ENCODE peak calls at places on chromosomes 4 and X, in four cellular contexts. One of them, this sample, is unnamed.

GRCh38 chrX:73561791-73562190 is 1.2 kb upstream of the CHIC1 start:
- DNase-seq in K562: no peak
- DNase-seq in HepG2: no peak
- DNase-seq in GM12878: no peak
- DNase-seq in this sample: no peak

GRCh38 chrX:44462851-44463250 is 79.8 kb downstream of the FUNDC1 start:
- DNase-seq in GM12878: no peak
- DNase-seq in HepG2: no peak
- DNase-seq in K562: no peak
- DNase-seq in this sample: no peak

GRCh38 chrX:56130013-56130412 is 102.1 kb upstream of the KLF8 start:
- DNase-seq in K562: no peak
- DNase-seq in GM12878: no peak
- DNase-seq in HepG2: no peak
- DNase-seq in this sample: no peak

GRCh38 chrX:120660638-120661037 is 30.8 kb upstream of the C1GALT1C1 start:
- DNase-seq in HepG2: no peak
- DNase-seq in GM12878: no peak
- DNase-seq in K562: no peak
- DNase-seq in this sample: no peak

GRCh38 chr4:44725166-44725565 is 1.2 kb downstream of the GNPDA2 start:
- DNase-seq in GM12878: no peak
- DNase-seq in K562: no peak
- DNase-seq in HepG2: no peak
- DNase-seq in this sample: no peak

GRCh38 chr4:68184923-68185322 is 55.3 kb upstream of the TMPRSS11F start:
- DNase-seq in K562: no peak
- DNase-seq in HepG2: no peak
- DNase-seq in GM12878: no peak
- DNase-seq in this sample: no peak

GRCh38 chr4:99811850-99812249 is 4.8 kb upstream of the DAPP1 start:
- DNase-seq in HepG2: peak; percentile 15
- DNase-seq in GM12878: no peak
- DNase-seq in K562: peak; percentile 76
- DNase-seq in this sample: no peak

GRCh38 chrX:154730271-154730883 is 20.5 kb downstream of the GAB3 start:
- DNase-seq in K562: peak; percentile 30
- DNase-seq in GM12878: no peak
- DNase-seq in HepG2: no peak
- DNase-seq in this sample: no peak

GRCh38 chr4:39037491-39037825 is 5.2 kb upstream of the TMEM156 start:
- DNase-seq in HepG2: no peak
- DNase-seq in K562: peak; percentile 27
- DNase-seq in GM12878: no peak
- DNase-seq in this sample: no peak

GRCh38 chr4:93080316-93080715 is 748.2 kb upstream of the ATOH1 start:
- DNase-seq in GM12878: no peak
- DNase-seq in HepG2: no peak
- DNase-seq in K562: no peak
- DNase-seq in this sample: no peak

GRCh38 chr4:123349401-123350190 is 47.0 kb upstream of the SPRY1 start:
- DNase-seq in K562: peak; percentile 94
- DNase-seq in GM12878: no peak
- DNase-seq in HepG2: peak; percentile 86
- DNase-seq in this sample: no peak

GRCh38 chrX:53223955-53224859 is 800 bp downstream of the KDM5C start:
- DNase-seq in HepG2: peak; percentile 13
- DNase-seq in GM12878: no peak
- DNase-seq in K562: no peak
- DNase-seq in this sample: peak; percentile 19

GRCh38 chr4:113901994-113902787 is 77.3 kb downstream of the ARSJ start:
- DNase-seq in HepG2: peak; percentile 34
- DNase-seq in K562: no peak
- DNase-seq in GM12878: no peak
- DNase-seq in this sample: no peak

GRCh38 chrX:44308869-44309268 is 34.6 kb downstream of the EFHC2 start:
- DNase-seq in K562: no peak
- DNase-seq in GM12878: no peak
- DNase-seq in HepG2: no peak
- DNase-seq in this sample: no peak

GRCh38 chrX:13685126-13685763 is 3.7 kb upstream of the RAB9A start:
- DNase-seq in K562: no peak
- DNase-seq in GM12878: no peak
- DNase-seq in HepG2: no peak
- DNase-seq in this sample: no peak

GRCh38 chr4:168751263-168752225 is 254.7 kb downstream of the PALLD start:
- DNase-seq in GM12878: no peak
- DNase-seq in K562: no peak
- DNase-seq in HepG2: no peak
- DNase-seq in this sample: no peak

GRCh38 chrX:2766921-2767320 is 15.1 kb downstream of the XG start:
- DNase-seq in HepG2: no peak
- DNase-seq in K562: no peak
- DNase-seq in GM12878: no peak
- DNase-seq in this sample: no peak

GRCh38 chrX:146243071-146243470 is 425.4 kb downstream of the SLITRK2 start:
- DNase-seq in K562: no peak
- DNase-seq in HepG2: no peak
- DNase-seq in GM12878: no peak
- DNase-seq in this sample: no peak

GRCh38 chr4:177229331-177229730 is 80.3 kb upstream of the NEIL3 start:
- DNase-seq in HepG2: no peak
- DNase-seq in K562: peak; percentile 22
- DNase-seq in GM12878: no peak
- DNase-seq in this sample: no peak

GRCh38 chr4:101871962-101872676 is 81.6 kb downstream of the BANK1 start:
- DNase-seq in HepG2: no peak
- DNase-seq in K562: no peak
- DNase-seq in GM12878: no peak
- DNase-seq in this sample: no peak

GRCh38 chrX:47283015-47283771 is 50.4 kb downstream of the USP11 start:
- DNase-seq in HepG2: peak; percentile 6
- DNase-seq in GM12878: no peak
- DNase-seq in K562: peak; percentile 31
- DNase-seq in this sample: no peak

GRCh38 chr4:46667790-46668189 is 241.3 kb downstream of the COX7B2 start:
- DNase-seq in HepG2: no peak
- DNase-seq in K562: no peak
- DNase-seq in GM12878: no peak
- DNase-seq in this sample: no peak

GRCh38 chr4:610411-611261 is 14.7 kb upstream of the PDE6B start:
- DNase-seq in K562: no peak
- DNase-seq in GM12878: no peak
- DNase-seq in HepG2: no peak
- DNase-seq in this sample: no peak

GRCh38 chr4:103150677-103151076 is 47.5 kb downstream of the CENPE start:
- DNase-seq in GM12878: no peak
- DNase-seq in K562: no peak
- DNase-seq in HepG2: no peak
- DNase-seq in this sample: no peak

GRCh38 chr4:43163101-43163792 is 270.7 kb downstream of the GRXCR1 start:
- DNase-seq in HepG2: no peak
- DNase-seq in K562: no peak
- DNase-seq in GM12878: no peak
- DNase-seq in this sample: no peak

GRCh38 chr4:130053723-130054122 is 957.8 kb downstream of the C4orf33 start:
- DNase-seq in HepG2: peak; percentile 40
- DNase-seq in K562: no peak
- DNase-seq in GM12878: no peak
- DNase-seq in this sample: no peak

GRCh38 chr4:107442538-107443083 is 277.4 kb downstream of the PAPSS1 start:
- DNase-seq in HepG2: no peak
- DNase-seq in K562: no peak
- DNase-seq in GM12878: no peak
- DNase-seq in this sample: no peak

GRCh38 chr4:105145913-105146285 is 777 bp upstream of the TET2 start:
- DNase-seq in K562: no peak
- DNase-seq in HepG2: no peak
- DNase-seq in GM12878: no peak
- DNase-seq in this sample: peak; percentile 45

GRCh38 chr4:113077611-113078010 is 28.2 kb downstream of the ANK2 start:
- DNase-seq in HepG2: no peak
- DNase-seq in GM12878: no peak
- DNase-seq in K562: no peak
- DNase-seq in this sample: no peak

GRCh38 chrX:11427082-11428033 is 134.1 kb downstream of the AMELX start:
- DNase-seq in K562: peak; percentile 87
- DNase-seq in HepG2: no peak
- DNase-seq in GM12878: no peak
- DNase-seq in this sample: peak; percentile 40

GRCh38 chr4:77100234-77100633 is 24.4 kb upstream of the CCNI start:
- DNase-seq in HepG2: no peak
- DNase-seq in K562: no peak
- DNase-seq in GM12878: no peak
- DNase-seq in this sample: no peak

GRCh38 chr4:128287159-128287870 is at the start of gene PGRMC2:
- DNase-seq in GM12878: no peak
- DNase-seq in K562: peak; percentile 50
- DNase-seq in HepG2: no peak
- DNase-seq in this sample: peak; percentile 57
- TF ChIP-seq CREM in GM12878: no peak
- TF ChIP-seq CREM in K562: no peak
- TF ChIP-seq CREM in HepG2: no peak
- TF ChIP-seq CREM in this sample: no peak

GRCh38 chr4:11912886-11913285 is 484.2 kb upstream of the HS3ST1 start:
- DNase-seq in HepG2: no peak
- DNase-seq in K562: no peak
- DNase-seq in GM12878: no peak
- DNase-seq in this sample: no peak
- TF ChIP-seq ESRRA in HepG2: no peak
- TF ChIP-seq ESRRA in K562: no peak
- TF ChIP-seq ESRRA in GM12878: no peak
- TF ChIP-seq ESRRA in this sample: no peak

GRCh38 chrX:102548231-102548630 is 31.7 kb upstream of the TMSB15A start:
- DNase-seq in HepG2: no peak
- DNase-seq in GM12878: no peak
- DNase-seq in K562: no peak
- DNase-seq in this sample: no peak

GRCh38 chrX:102546818-102547493 is 30.4 kb upstream of the TMSB15A start:
- DNase-seq in GM12878: no peak
- DNase-seq in HepG2: no peak
- DNase-seq in K562: no peak
- DNase-seq in this sample: no peak
- TF ChIP-seq CREM in GM12878: no peak
- TF ChIP-seq CREM in HepG2: no peak
- TF ChIP-seq CREM in K562: peak; percentile 69
- TF ChIP-seq CREM in this sample: no peak

DNA sequence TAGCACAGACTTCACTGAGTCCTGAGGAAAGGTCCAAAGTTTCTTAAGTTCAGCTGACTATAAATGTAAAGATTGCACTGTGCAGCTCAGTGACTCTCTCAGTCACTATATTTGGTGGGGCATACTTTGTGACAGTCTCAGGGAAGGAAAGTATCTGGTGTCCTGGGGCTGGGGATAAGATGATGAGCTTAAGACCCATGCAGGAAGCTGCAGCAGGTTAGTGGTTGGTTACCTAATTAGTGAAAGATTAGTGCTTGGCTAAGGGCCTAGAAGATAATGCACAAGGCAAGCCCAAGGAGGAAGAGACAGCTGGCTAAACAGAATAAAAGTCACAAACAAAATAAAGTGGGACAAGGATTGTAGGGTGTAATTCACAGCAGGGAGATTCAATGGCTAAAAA is 25.4 kb upstream of the SLITRK4 start:
- DNase-seq in HepG2: no peak
- DNase-seq in K562: no peak
- DNase-seq in GM12878: no peak
- DNase-seq in this sample: no peak
- TF ChIP-seq ESRRA in HepG2: no peak
- TF ChIP-seq ESRRA in K562: no peak
- TF ChIP-seq ESRRA in GM12878: no peak
- TF ChIP-seq ESRRA in this sample: no peak

This sample was measured in WTC11.